ENCODE peak calls at places on chromosomes 4 and X, in four cellular contexts. One of them, this sample, is unnamed. For H3K27me3, the result is how much of the 10 kb centered on the place peaks cover.

GRCh38 chr4:78332974-78333373 is 218.6 kb upstream of the ANXA3 start:
- DNase-seq in thoracic aorta: no peak
- DNase-seq in tibial nerve: no peak
- DNase-seq in lower lobe of right lung: no peak
- DNase-seq in this sample: no peak

GRCh38 chrX:24846551-24847170 is 152.9 kb downstream of the POLA1 start:
- DNase-seq in tibial nerve: peak
- DNase-seq in thoracic aorta: no peak
- DNase-seq in lower lobe of right lung: no peak
- DNase-seq in this sample: no peak

GRCh38 chr4:47913328-47913727 is 1.1 kb downstream of the NFXL1 start:
- DNase-seq in lower lobe of right lung: no peak
- DNase-seq in tibial nerve: no peak
- DNase-seq in thoracic aorta: no peak
- DNase-seq in this sample: no peak

GRCh38 chr4:16550488-16550980 is 324.3 kb upstream of the TAPT1 start:
- DNase-seq in thoracic aorta: no peak
- DNase-seq in lower lobe of right lung: no peak
- DNase-seq in tibial nerve: no peak
- DNase-seq in this sample: no peak

GRCh38 chr4:1474126-1475090 is 68.2 kb upstream of the NKX1-1 start:
- DNase-seq in tibial nerve: no peak
- DNase-seq in lower lobe of right lung: no peak
- DNase-seq in thoracic aorta: no peak
- DNase-seq in this sample: no peak

GRCh38 chr4:2913168-2913567 is 50.0 kb downstream of the NOP14 start:
- DNase-seq in lower lobe of right lung: peak
- DNase-seq in thoracic aorta: no peak
- DNase-seq in tibial nerve: no peak
- DNase-seq in this sample: no peak

GRCh38 chr4:129901205-129901604 is 805.3 kb downstream of the C4orf33 start:
- DNase-seq in thoracic aorta: no peak
- DNase-seq in lower lobe of right lung: no peak
- DNase-seq in tibial nerve: no peak
- DNase-seq in this sample: no peak

GRCh38 chr4:84503495-84504437 is 4.7 kb upstream of the NKX6-1 start:
- DNase-seq in thoracic aorta: no peak
- DNase-seq in lower lobe of right lung: no peak
- DNase-seq in tibial nerve: no peak
- DNase-seq in this sample: peak

GRCh38 chrX:41265615-41266014 is 68.3 kb upstream of the DDX3X start:
- DNase-seq in thoracic aorta: peak
- DNase-seq in lower lobe of right lung: no peak
- DNase-seq in tibial nerve: no peak
- DNase-seq in this sample: no peak

GRCh38 chr4:41061482-41062185 is 152.7 kb downstream of the APBB2 start:
- DNase-seq in tibial nerve: no peak
- DNase-seq in lower lobe of right lung: no peak
- DNase-seq in thoracic aorta: no peak
- DNase-seq in this sample: no peak

GRCh38 chr4:183099537-183100297 is 660 bp downstream of the WWC2 start:
- DNase-seq in thoracic aorta: no peak
- DNase-seq in tibial nerve: no peak
- DNase-seq in lower lobe of right lung: peak
- DNase-seq in this sample: peak

GRCh38 chr4:184215709-184216328 is 1.9 kb downstream of the ENPP6 start:
- DNase-seq in lower lobe of right lung: no peak
- DNase-seq in tibial nerve: no peak
- DNase-seq in thoracic aorta: no peak
- DNase-seq in this sample: no peak

GRCh38 chr4:161555689-161556660 is 607.8 kb downstream of the FSTL5 start:
- DNase-seq in thoracic aorta: no peak
- DNase-seq in tibial nerve: no peak
- DNase-seq in lower lobe of right lung: no peak
- DNase-seq in this sample: no peak

GRCh38 chrX:130994671-130995070 is 63.5 kb upstream of the ARHGAP36 start:
- DNase-seq in tibial nerve: no peak
- DNase-seq in lower lobe of right lung: no peak
- DNase-seq in thoracic aorta: no peak
- DNase-seq in this sample: peak

GRCh38 chrX:154123241-154124219 is 20.5 kb upstream of the OPN1LW start:
- DNase-seq in thoracic aorta: no peak
- DNase-seq in lower lobe of right lung: peak
- DNase-seq in tibial nerve: no peak
- DNase-seq in this sample: no peak

GRCh38 chrX:3811331-3812311 is 98.2 kb upstream of the PRKX start:
- DNase-seq in tibial nerve: no peak
- DNase-seq in thoracic aorta: no peak
- DNase-seq in lower lobe of right lung: no peak
- DNase-seq in this sample: peak

GRCh38 chrX:122269243-122269781 is 914.8 kb upstream of the GRIA3 start:
- DNase-seq in tibial nerve: no peak
- DNase-seq in thoracic aorta: no peak
- DNase-seq in lower lobe of right lung: no peak
- DNase-seq in this sample: no peak

GRCh38 chr4:52368895-52369294 is 290.2 kb downstream of the USP46 start:
- DNase-seq in tibial nerve: no peak
- DNase-seq in thoracic aorta: no peak
- DNase-seq in lower lobe of right lung: no peak
- DNase-seq in this sample: no peak

GRCh38 chr4:88609387-88609786 is 17.1 kb downstream of the HERC3 start:
- DNase-seq in lower lobe of right lung: no peak
- DNase-seq in thoracic aorta: no peak
- DNase-seq in tibial nerve: no peak
- DNase-seq in this sample: no peak

GRCh38 chr4:150569384-150569987 is 12.5 kb upstream of the MAB21L2 start:
- DNase-seq in tibial nerve: no peak
- DNase-seq in thoracic aorta: no peak
- DNase-seq in lower lobe of right lung: no peak
- DNase-seq in this sample: no peak

GRCh38 chr4:54696649-54697048 is 38.9 kb downstream of the KIT start:
- DNase-seq in thoracic aorta: no peak
- DNase-seq in tibial nerve: no peak
- DNase-seq in lower lobe of right lung: no peak
- DNase-seq in this sample: no peak

GRCh38 chr4:41509411-41510008 is 28.4 kb upstream of the LIMCH1 start:
- DNase-seq in lower lobe of right lung: no peak
- DNase-seq in thoracic aorta: no peak
- DNase-seq in tibial nerve: no peak
- DNase-seq in this sample: peak

DNA sequence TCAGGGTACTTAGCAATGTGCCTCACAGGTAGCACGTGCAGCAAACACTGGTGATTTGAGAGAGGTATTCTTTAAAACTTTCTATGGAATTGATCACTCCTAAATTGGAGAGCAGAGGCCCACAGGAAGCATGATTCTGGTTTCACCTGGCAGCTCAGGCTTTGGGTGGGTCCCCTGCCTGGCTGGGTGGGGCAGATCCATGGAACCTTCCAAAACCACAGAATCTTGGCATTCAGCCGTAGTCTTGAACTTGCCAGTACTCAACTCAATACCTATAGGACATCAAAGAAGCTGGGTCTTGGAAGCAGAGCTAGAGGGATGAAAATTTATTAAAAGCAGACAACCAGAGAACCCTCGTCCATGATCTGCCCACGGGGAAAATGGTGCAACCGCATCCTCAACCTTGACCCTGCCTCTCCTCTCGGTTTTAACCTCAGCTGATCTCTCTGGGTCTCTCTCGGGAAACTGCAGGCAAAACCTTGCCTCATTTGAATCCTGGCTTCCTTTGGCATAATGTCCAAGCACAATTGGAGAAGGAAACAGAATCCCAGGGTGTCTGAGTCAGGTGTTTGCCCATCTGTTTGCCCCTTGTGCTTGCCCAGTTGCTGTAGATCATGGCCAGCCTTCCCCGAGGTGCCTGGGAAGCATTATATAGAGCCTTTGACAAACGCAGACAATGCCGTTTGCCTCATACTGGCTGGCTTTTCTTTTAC is 22.9 kb downstream of the OTOP1 start:
- DNase-seq in thoracic aorta: no peak
- DNase-seq in tibial nerve: no peak
- DNase-seq in lower lobe of right lung: no peak
- DNase-seq in this sample: no peak
- H3K27ac ChIP-seq in thoracic aorta: no peak
- H3K27ac ChIP-seq in tibial nerve: no peak
- H3K27ac ChIP-seq in lower lobe of right lung: no peak
- H3K27ac ChIP-seq in this sample: no peak

DNA sequence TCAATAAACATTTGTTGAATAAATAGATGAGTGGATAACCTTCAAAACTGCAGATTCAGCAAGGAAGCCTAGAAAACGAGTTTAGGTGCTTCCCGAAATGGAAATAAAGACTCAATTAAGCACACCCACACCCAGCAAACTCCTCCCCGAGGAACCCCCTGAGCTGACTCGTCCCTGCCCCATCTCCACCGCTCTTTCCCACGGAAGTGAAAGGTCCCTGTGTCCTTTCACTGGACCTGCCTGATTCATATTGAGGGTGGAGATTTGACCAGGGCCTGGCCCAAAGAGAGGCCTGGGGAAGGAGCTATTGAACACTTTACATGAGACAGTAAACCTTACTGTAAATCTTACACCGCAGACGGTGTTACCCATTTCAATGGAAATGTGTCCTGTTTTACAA is 129.1 kb downstream of the CPZ start:
- DNase-seq in thoracic aorta: no peak
- DNase-seq in tibial nerve: no peak
- DNase-seq in lower lobe of right lung: peak
- DNase-seq in this sample: no peak
- H3K27me3 ChIP-seq in thoracic aorta: under half
- H3K27me3 ChIP-seq in tibial nerve: under half
- H3K27me3 ChIP-seq in lower lobe of right lung: under half
- H3K27me3 ChIP-seq in this sample: under half

GRCh38 chr4:38533024-38533556 is 130.9 kb upstream of the KLF3 start:
- DNase-seq in lower lobe of right lung: no peak
- DNase-seq in tibial nerve: no peak
- DNase-seq in thoracic aorta: no peak
- DNase-seq in this sample: no peak

GRCh38 chr4:38530486-38530885 is 133.5 kb upstream of the KLF3 start:
- DNase-seq in lower lobe of right lung: no peak
- DNase-seq in thoracic aorta: no peak
- DNase-seq in tibial nerve: no peak
- DNase-seq in this sample: no peak

GRCh38 chr4:38531126-38531737 is 132.8 kb upstream of the KLF3 start:
- DNase-seq in tibial nerve: no peak
- DNase-seq in thoracic aorta: no peak
- DNase-seq in lower lobe of right lung: no peak
- DNase-seq in this sample: no peak

GRCh38 chr4:38526412-38526811 is 137.6 kb upstream of the KLF3 start:
- DNase-seq in lower lobe of right lung: no peak
- DNase-seq in thoracic aorta: no peak
- DNase-seq in tibial nerve: no peak
- DNase-seq in this sample: no peak

GRCh38 chr4:38529189-38530115 is 134.5 kb upstream of the KLF3 start:
- DNase-seq in lower lobe of right lung: peak
- DNase-seq in tibial nerve: no peak
- DNase-seq in thoracic aorta: no peak
- DNase-seq in this sample: peak
- H3K27ac ChIP-seq in lower lobe of right lung: peak
- H3K27ac ChIP-seq in tibial nerve: no peak
- H3K27ac ChIP-seq in thoracic aorta: peak
- H3K27ac ChIP-seq in this sample: no peak

GRCh38 chrX:40007746-40008705 is 89.7 kb downstream of the BCOR start:
- DNase-seq in thoracic aorta: no peak
- DNase-seq in tibial nerve: no peak
- DNase-seq in lower lobe of right lung: no peak
- DNase-seq in this sample: no peak
- H3K27me3 ChIP-seq in thoracic aorta: under half
- H3K27me3 ChIP-seq in tibial nerve: under half
- H3K27me3 ChIP-seq in lower lobe of right lung: under half
- H3K27me3 ChIP-seq in this sample: under half

This sample was measured in body of pancreas.